ENCODE peak calls at places on chromosomes 12 and 14, in seven cellular contexts. K, S, R, E, P, Y and I are unnamed samples.

GRCh38 chr14:53437858-53438257 is 284.7 kb upstream of the DDHD1 start:
- DNase-seq in K (no peak), S (no peak), R (no peak), E (no peak), P (no peak), Y (no peak), I (no peak)

GRCh38 chr12:124512667-124513296 is 54.6 kb downstream of the NCOR2 start:
- DNase-seq in K (peak; percentile 90), S (peak; percentile 85), R (peak; percentile 93), E (peak; percentile 46), P (no peak), Y (no peak), I (no peak)

GRCh38 chr14:74426202-74426582 is at the start of gene SYNDIG1L:
- DNase-seq in K (no peak), S (no peak), R (no peak), E (no peak), P (no peak), Y (no peak), I (no peak)

GRCh38 chr12:50985322-50985721 is 33.0 kb downstream of the HIGD1C start:
- DNase-seq in K (peak; percentile 80), S (peak; percentile 52), R (no peak), E (no peak), P (no peak), Y (no peak), I (no peak)

GRCh38 chr12:1553987-1554982 is 40.1 kb downstream of the FBXL14 start:
- DNase-seq in K (no peak), S (no peak), R (peak; percentile 47), E (no peak), P (peak; percentile 20), Y (no peak), I (no peak)

GRCh38 chr12:94193623-94194022 is 45.2 kb downstream of the PLXNC1 start:
- DNase-seq in K (no peak), S (no peak), R (no peak), E (no peak), P (no peak), Y (no peak), I (no peak)

GRCh38 chr14:57578427-57579220 is 85.0 kb upstream of the CCDC198 start:
- DNase-seq in K (no peak), S (no peak), R (no peak), E (no peak), P (no peak), Y (no peak), I (no peak)

GRCh38 chr12:71865166-71865713 is 25.7 kb downstream of the TBC1D15 start:
- DNase-seq in K (peak; percentile 88), S (peak; percentile 90), R (no peak), E (no peak), P (no peak), Y (no peak), I (no peak)

GRCh38 chr14:105204206-105204930 is 23.3 kb upstream of the NUDT14 start:
- DNase-seq in K (no peak), S (peak; percentile 54), R (peak; percentile 90), E (no peak), P (no peak), Y (no peak), I (no peak)

GRCh38 chr12:3777206-3777809 is 24.4 kb upstream of the CRACR2A start:
- DNase-seq in K (peak; percentile 39), S (peak; percentile 75), R (no peak), E (peak; percentile 34), P (no peak), Y (no peak), I (no peak)

GRCh38 chr14:68695326-68695768 is 97.5 kb downstream of the ZFP36L1 start:
- DNase-seq in K (peak; percentile 99), S (peak; percentile 94), R (no peak), E (no peak), P (no peak), Y (peak; percentile 28), I (no peak)

GRCh38 chr12:12511895-12512674 is 50.6 kb downstream of the DUSP16 start:
- DNase-seq in K (no peak), S (no peak), R (no peak), E (no peak), P (peak; percentile 32), Y (no peak), I (no peak)

GRCh38 chr12:62730649-62731377 is 204.1 kb downstream of the PPM1H start:
- DNase-seq in K (peak; percentile 53), S (peak; percentile 61), R (no peak), E (no peak), P (no peak), Y (no peak), I (no peak)